ENCODE peak calls at places on chromosomes 3 and 15, in seven cellular contexts. C is HS-5, E is LHCN-M2, K is activated T-cell treated with anti-CD3 and anti-CD28 coated beads for 24 hours, P is lower leg skin, A is left ventricle myocardium superior, M is A673. R is an unnamed sample.

GRCh38 chr3:74613060-74613459 is 1.4 kb downstream of the CNTN3 start:
- DNase-seq in A (no peak), K (no peak), P (no peak), E (no peak), C (no peak), M (no peak), R (no peak)

GRCh38 chr3:133863865-133864264 is 31.8 kb downstream of the RAB6B start:
- DNase-seq in E (no peak), K (no peak), A (no peak), M (no peak), P (no peak), C (no peak), R (no peak)

GRCh38 chr15:52143862-52144261 is 31.3 kb upstream of the BCL2L10 start:
- DNase-seq in C (peak; percentile 96), A (no peak), E (peak; percentile 97), M (peak; percentile 94), P (no peak), K (no peak), R (no peak)

GRCh38 chr3:37855363-37855970 is 6.2 kb upstream of the CTDSPL start:
- DNase-seq in M (peak; percentile 57), P (peak; percentile 81), E (peak; percentile 56), A (peak; percentile 94), K (peak; percentile 56), C (no peak), R (peak; percentile 29)

GRCh38 chr3:197718904-197719303 is 17.8 kb downstream of the RUBCN start:
- DNase-seq in M (no peak), P (no peak), E (peak; percentile 76), K (no peak), A (no peak), C (peak; percentile 85), R (no peak)

GRCh38 chr3:73467211-73467610 is 157.5 kb downstream of the PDZRN3 start:
- DNase-seq in M (no peak), C (no peak), A (no peak), P (no peak), K (no peak), E (no peak), R (no peak)

GRCh38 chr3:165643433-165643824 is 193.8 kb downstream of the BCHE start:
- DNase-seq in E (peak; percentile 74), A (no peak), M (no peak), P (no peak), K (no peak), C (no peak), R (no peak)

GRCh38 chr3:172036541-172037215 is 2.7 kb upstream of the FNDC3B start:
- DNase-seq in A (no peak), P (no peak), K (no peak), C (no peak), M (no peak), E (no peak), R (no peak)

GRCh38 chr3:135997554-135998320 is 32.2 kb downstream of the PPP2R3A start:
- DNase-seq in C (no peak), P (no peak), E (no peak), M (no peak), K (no peak), A (no peak), R (no peak)

GRCh38 chr3:112273536-112273935 is 20.5 kb downstream of the SLC9C1 start:
- DNase-seq in M (no peak), K (no peak), C (no peak), E (no peak), P (no peak), A (no peak), R (no peak)

GRCh38 chr3:38163117-38163870 is 2.0 kb upstream of the OXSR1 start:
- DNase-seq in P (no peak), A (no peak), K (no peak), C (no peak), M (peak; percentile 29), E (no peak), R (no peak)

GRCh38 chr3:106635271-106635670 is 742.0 kb upstream of the CCDC54 start:
- DNase-seq in A (no peak), K (no peak), M (peak; percentile 59), E (peak; percentile 90), C (peak; percentile 89), P (no peak), R (no peak)

GRCh38 chr3:62135731-62136130 is 237.6 kb downstream of the FEZF2 start:
- DNase-seq in E (peak; percentile 28), A (no peak), P (no peak), M (no peak), C (no peak), K (no peak), R (no peak)